ENCODE peak calls at places on chromosomes 11 and 22, in six cellular contexts. I is prostate gland; C is stimulated activated CD4-positive, alpha-beta T cell treated with anti-CD3 and anti-CD28 coated beads, TNF-alpha, amount 100 ng/mL, for 24 hours; R is HTR-8/SVneo; X is NCI-H1417; G is NCI-H460. A is an unnamed sample.

GRCh38 chr22:39984006-39984405 is 10.7 kb upstream of the FAM83F start:
- DNase-seq in C (no peak), R (no peak), I (no peak), G (no peak), X (no peak), A (no peak)

GRCh38 chr11:8382436-8383053 is 118.9 kb upstream of the LMO1 start:
- DNase-seq in R (peak), I (no peak), G (no peak), X (no peak), C (no peak), A (no peak)

GRCh38 chr22:31661851-31662667 is at the start of gene PISD:
- DNase-seq in G (peak), C (peak), I (peak), X (peak), R (peak), A (peak)

GRCh38 chr22:47190276-47190956 is 428.0 kb downstream of the TBC1D22A start:
- DNase-seq in X (no peak), R (no peak), C (no peak), G (no peak), I (no peak), A (no peak)

GRCh38 chr22:42365337-42365865 is 66.8 kb downstream of the NFAM1 start:
- DNase-seq in I (no peak), G (no peak), X (peak), R (no peak), C (no peak), A (no peak)

GRCh38 chr11:62830904-62831519 is 839 bp downstream of the STX5 start:
- DNase-seq in C (no peak), R (peak), I (no peak), G (no peak), X (no peak), A (peak)

GRCh38 chr11:76161261-76161961 is 44.9 kb downstream of the WNT11 start:
- DNase-seq in R (no peak), X (no peak), C (no peak), G (no peak), I (no peak), A (no peak)

GRCh38 chr11:23932485-23932898 is 564.4 kb upstream of the LUZP2 start:
- DNase-seq in I (no peak), R (peak), X (no peak), C (no peak), G (no peak), A (no peak)

GRCh38 chr11:35785287-35786167 is 123.0 kb downstream of the TRIM44 start:
- DNase-seq in R (no peak), G (no peak), I (no peak), C (no peak), X (no peak), A (no peak)

GRCh38 chr22:49036513-49036912 is 791.2 kb downstream of the BRD1 start:
- DNase-seq in C (no peak), G (no peak), X (no peak), R (no peak), I (no peak), A (no peak)

GRCh38 chr22:45007247-45007945 is 2.4 kb downstream of the PHF21B start:
- DNase-seq in R (peak), X (no peak), G (no peak), I (peak), C (no peak), A (no peak)

GRCh38 chr11:776459-777287 is 614 bp downstream of the GATD1 start:
- DNase-seq in I (no peak), X (no peak), R (no peak), C (no peak), G (no peak), A (no peak)

GRCh38 chr11:103047837-103048236 is 44.1 kb downstream of the DCUN1D5 start:
- DNase-seq in C (no peak), R (no peak), I (no peak), G (no peak), X (no peak), A (no peak)

GRCh38 chr22:38462960-38463784 is 4.7 kb upstream of the KDELR3 start:
- DNase-seq in R (no peak), X (peak), G (no peak), I (no peak), C (no peak), A (no peak)

GRCh38 chr22:41364955-41365354 is 16.8 kb upstream of the TEF start:
- DNase-seq in C (no peak), X (no peak), G (no peak), I (no peak), R (no peak), A (no peak)

GRCh38 chr11:57260937-57261783 is 24.1 kb upstream of the APLNR start:
- DNase-seq in C (no peak), R (no peak), I (no peak), G (no peak), X (no peak), A (no peak)

GRCh38 chr11:128361451-128362020 is 225.8 kb downstream of the ETS1 start:
- DNase-seq in G (no peak), I (no peak), C (no peak), R (peak), X (no peak), A (no peak)

GRCh38 chr11:100578966-100579365 is 108.1 kb upstream of the ARHGAP42 start:
- DNase-seq in G (no peak), R (no peak), C (no peak), I (no peak), X (no peak), A (no peak)

GRCh38 chr22:47092896-47093311 is 330.5 kb downstream of the TBC1D22A start:
- DNase-seq in X (no peak), C (no peak), I (no peak), G (no peak), R (peak), A (no peak)

GRCh38 chr11:1000357-1000982 is 36.0 kb downstream of the MUC6 start:
- DNase-seq in G (no peak), R (no peak), I (no peak), C (no peak), X (no peak), A (no peak)

GRCh38 chr11:66652651-66653050 is 14.1 kb downstream of the RBM4 start:
- DNase-seq in X (no peak), C (no peak), I (no peak), R (no peak), G (no peak), A (no peak)

GRCh38 chr11:77569671-77570070 is 20.1 kb upstream of the AQP11 start:
- DNase-seq in X (no peak), G (no peak), I (no peak), C (no peak), R (no peak), A (no peak)

GRCh38 chr11:8794677-8795103 is 112.1 kb downstream of the RPL27A start:
- DNase-seq in C (no peak), G (no peak), I (no peak), X (no peak), R (no peak), A (no peak)

A was measured in lung.